ENCODE peak calls at places on chromosomes 11 and 22, in five cellular contexts. D is IMR-90, Q is GM12878, O is hepatocyte, L is aorta. W is an unnamed sample.

GRCh38 chr11:113505541-113506375 is 30.6 kb upstream of the DRD2 start:
- DNase-seq in Q (no peak), L (no peak), D (peak; percentile 36), O (peak; percentile 26), W (no peak)

GRCh38 chr11:12769834-12770345 is 95.7 kb downstream of the TEAD1 start:
- DNase-seq in L (no peak), Q (no peak), D (peak; percentile 75), O (no peak), W (no peak)

GRCh38 chr11:10418950-10419310 is 36.1 kb upstream of the AMPD3 start:
- DNase-seq in O (no peak), Q (no peak), D (no peak), L (no peak), W (no peak)

GRCh38 chr11:59079089-59079488 is 7.0 kb upstream of the GLYATL1B start:
- DNase-seq in O (no peak), Q (no peak), D (no peak), L (no peak), W (no peak)

GRCh38 chr11:61538636-61538961 is 30.1 kb downstream of the LRRC10B start:
- DNase-seq in L (no peak), O (no peak), D (no peak), Q (no peak), W (no peak)

GRCh38 chr22:46538816-46539163 is 1.4 kb upstream of the CELSR1 start:
- DNase-seq in Q (no peak), D (peak; percentile 63), O (no peak), L (no peak), W (peak; percentile 83)

GRCh38 chr11:110763249-110764011 is 51.2 kb upstream of the ARHGAP20 start:
- DNase-seq in L (no peak), D (peak; percentile 80), O (peak; percentile 25), Q (no peak), W (no peak)

GRCh38 chr11:124740277-124740882 is 638 bp downstream of the NRGN start:
- DNase-seq in O (no peak), Q (no peak), L (peak; percentile 87), D (no peak), W (peak; percentile 85)

GRCh38 chr11:559712-560304 is 730 bp downstream of the LMNTD2 start:
- DNase-seq in D (no peak), Q (no peak), L (no peak), O (no peak), W (no peak)

GRCh38 chr11:35518766-35519165 is 6.7 kb downstream of the PAMR1 start:
- DNase-seq in O (no peak), L (no peak), Q (no peak), D (no peak), W (no peak)

GRCh38 chr11:71183878-71184277 is 68.5 kb downstream of the SHANK2 start:
- DNase-seq in O (no peak), D (no peak), L (peak; percentile 16), Q (no peak), W (peak; percentile 47)

GRCh38 chr11:10666976-10667892 is 26.3 kb downstream of the IRAG1 start:
- DNase-seq in L (no peak), D (peak; percentile 84), Q (no peak), O (no peak), W (no peak)

GRCh38 chr22:31728857-31729256 is 21.1 kb downstream of the PRR14L start:
- DNase-seq in D (no peak), O (no peak), L (no peak), Q (no peak), W (no peak)

GRCh38 chr22:25447067-25447688 is 117.3 kb upstream of the GRK3 start:
- DNase-seq in Q (no peak), L (no peak), O (no peak), D (no peak), W (no peak)
- H3K27ac ChIP-seq in Q (peak overlapping the region; percentile 34), L (no peak overlapping the region), O (peak overlapping the region; percentile 26), D (no peak overlapping the region), W (no peak overlapping the region)

DNA sequence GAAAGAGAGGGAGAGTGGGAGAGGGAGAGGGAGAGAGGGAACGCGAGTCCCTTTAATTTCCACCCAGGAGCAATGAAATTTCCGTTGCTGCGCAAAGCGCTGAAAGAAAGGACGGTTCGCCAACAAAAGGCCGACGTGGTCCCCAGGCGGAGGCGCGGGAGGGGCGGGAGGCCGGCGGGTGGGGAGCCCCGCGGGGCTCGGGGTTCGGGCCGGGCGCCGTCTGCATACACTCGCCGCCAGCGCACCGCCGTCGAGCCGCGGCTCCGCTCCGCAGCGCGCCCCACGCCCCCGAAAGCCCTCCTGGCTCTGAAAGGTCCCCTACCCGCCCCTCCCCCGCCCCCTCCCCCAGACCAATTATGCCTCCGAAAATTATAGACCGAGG is at the start of gene FGF3:
- DNase-seq in Q (no peak), L (no peak), O (no peak), D (no peak), W (no peak)
- H3K4me3 ChIP-seq in Q (no peak within 1 kb of the TSS), L (no peak within 1 kb of the TSS), O (no peak within 1 kb of the TSS), D (no peak within 1 kb of the TSS), W (no peak within 1 kb of the TSS)

GRCh38 chr11:32113200-32113599 is 22.3 kb downstream of the RCN1 start:
- DNase-seq in L (no peak), D (no peak), O (no peak), Q (no peak), W (no peak)
- H3K27ac ChIP-seq in L (no peak overlapping the region), D (no peak overlapping the region), O (no peak overlapping the region), Q (no peak overlapping the region), W (no peak overlapping the region)

DNA sequence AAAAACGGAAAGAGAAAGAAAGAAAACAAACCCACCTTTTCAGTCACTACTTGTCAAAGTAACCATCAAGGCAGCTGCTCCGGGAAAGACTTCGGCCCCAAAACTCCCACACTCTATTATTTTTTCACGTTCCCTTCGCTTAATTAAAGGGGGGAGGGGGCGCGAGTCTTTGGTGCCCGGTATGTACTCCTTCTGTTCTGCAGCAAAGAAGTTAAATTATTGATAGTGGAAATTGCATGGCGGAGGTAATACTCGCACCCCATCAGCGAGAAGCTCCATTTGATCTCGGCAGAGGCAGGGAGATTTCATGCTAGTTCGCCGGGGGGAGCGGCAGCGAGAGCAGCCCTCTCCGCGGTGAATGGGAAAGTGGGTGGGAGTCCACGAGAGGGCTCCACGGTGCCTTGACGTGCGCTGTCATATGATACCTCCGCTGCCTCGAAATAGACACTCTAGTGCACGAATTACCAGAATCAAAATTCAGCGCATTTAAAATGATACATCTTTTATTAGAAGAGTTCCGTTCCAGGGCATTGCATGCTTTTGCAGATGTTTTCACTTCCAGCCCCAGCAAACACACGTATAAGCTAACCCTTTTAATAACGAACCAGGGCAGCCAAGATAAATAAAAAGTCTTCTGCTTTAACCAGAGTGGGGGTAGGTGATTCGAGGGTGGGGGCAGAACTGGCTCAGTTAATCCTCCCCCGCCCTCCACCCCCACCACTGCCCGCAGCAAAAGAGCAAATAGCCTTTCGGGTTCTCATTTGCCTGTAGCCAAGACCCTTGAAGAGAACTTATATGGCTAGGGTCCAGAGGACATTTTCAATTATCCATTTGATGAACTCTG is 1.2 kb upstream of the BDNF start:
- DNase-seq in Q (no peak), O (peak; percentile 59), L (no peak), D (peak; percentile 89), W (peak; percentile 62)
- H3K4me3 ChIP-seq in Q (peak overlapping the region; percentile 59), O (peak overlapping the region; percentile 71), L (peak overlapping the region; percentile 95), D (peak overlapping the region; percentile 85), W (peak overlapping the region; percentile 51)

GRCh38 chr22:49763138-49763537 is 64.5 kb downstream of the BRD1 start:
- DNase-seq in Q (no peak), O (no peak), L (no peak), D (no peak), W (no peak)
- H3K27ac ChIP-seq in Q (no peak overlapping the region), O (no peak overlapping the region), L (no peak overlapping the region), D (no peak overlapping the region), W (no peak overlapping the region)

DNA sequence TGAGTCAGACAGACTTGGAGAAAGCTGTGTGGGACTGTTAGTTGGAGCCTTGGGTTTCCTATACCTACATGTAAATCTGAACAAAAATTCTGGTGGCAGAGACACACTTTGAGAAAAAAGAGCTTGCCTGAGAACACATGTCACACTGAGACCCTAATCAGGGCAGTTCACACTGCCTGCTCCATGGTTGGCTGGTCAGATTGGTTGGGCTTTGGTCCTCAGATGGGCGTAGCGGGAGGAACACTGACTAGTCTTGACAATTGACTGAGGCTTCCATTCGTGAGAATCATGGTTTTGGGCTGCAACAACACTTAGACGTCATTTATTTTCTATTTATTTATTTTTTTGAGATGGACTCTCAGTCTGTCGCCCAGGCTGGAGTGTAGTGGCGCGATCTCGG is 6.9 kb downstream of the PPP6R3 start:
- DNase-seq in Q (no peak), O (no peak), L (no peak), D (no peak), W (no peak)
- H3K4me3 ChIP-seq in Q (no peak overlapping the region), O (no peak overlapping the region), L (no peak overlapping the region), D (no peak overlapping the region), W (no peak overlapping the region)

DNA sequence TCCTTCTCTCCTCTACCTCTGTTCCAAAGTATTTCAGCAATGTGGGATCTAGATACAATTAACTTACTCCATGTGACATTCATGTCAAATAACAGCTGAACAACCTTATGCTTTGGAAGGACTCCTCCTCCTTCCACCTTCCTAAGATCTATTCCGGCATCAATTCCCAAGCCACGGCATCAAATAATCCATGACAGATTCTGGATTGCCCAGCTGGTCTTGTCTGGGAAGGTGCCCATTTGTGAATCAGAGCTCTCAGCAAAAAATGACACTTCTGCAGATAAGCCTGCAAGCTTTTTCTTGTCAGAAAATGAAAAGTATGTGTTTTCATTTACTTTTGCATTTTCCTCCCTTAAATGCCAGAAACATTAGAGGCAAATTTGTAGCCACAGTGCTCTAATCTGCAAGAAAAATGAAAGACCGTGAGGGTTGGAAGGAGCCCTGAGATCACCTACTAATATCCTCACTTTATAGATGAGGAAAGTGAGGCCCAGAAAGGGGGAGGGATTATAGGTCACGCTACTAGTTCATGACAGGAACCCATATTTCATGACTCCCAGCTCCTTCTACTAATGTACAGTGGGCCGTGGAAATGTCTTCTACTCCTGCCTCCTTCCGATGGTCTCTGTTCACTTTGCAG is 124.0 kb downstream of the ME3 start:
- DNase-seq in D (peak; percentile 80), O (no peak), L (no peak), Q (no peak), W (no peak)
- H3K27ac ChIP-seq in D (peak overlapping the region; percentile 45), O (peak overlapping the region; percentile 3), L (peak overlapping the region; percentile 87), Q (no peak overlapping the region), W (peak overlapping the region; percentile 67)

W was measured in upper lobe of right lung.